ENCODE peak calls at places on chromosome 18, in nine cellular contexts. E is heart left ventricle, L is cardiac muscle cell, J is SK-N-SH, O is brain microvascular endothelial cell, Z is AG10803, R is A549, F is pancreas, Q is fibroblast of pulmonary artery. A is an unnamed sample.

GRCh38 chr18:36850527-36851201 is 21.7 kb downstream of the KIAA1328 start:
- DNase-seq in Q (peak; percentile 89), Z (peak; percentile 90), F (no peak), L (peak; percentile 86), J (no peak), E (no peak), O (peak; percentile 94), R (peak; percentile 50), A (peak; percentile 72)

GRCh38 chr18:48563027-48563426 is 24.2 kb downstream of the CTIF start:
- DNase-seq in Z (peak; percentile 78), E (no peak), J (no peak), F (no peak), O (peak; percentile 77), Q (peak; percentile 75), R (peak; percentile 16), L (peak; percentile 64), A (no peak)

GRCh38 chr18:48777026-48777736 is 173.6 kb downstream of the SMAD7 start:
- DNase-seq in F (peak; percentile 21), J (peak; percentile 90), O (peak; percentile 36), Z (peak; percentile 25), Q (peak; percentile 56), L (peak; percentile 57), E (peak; percentile 70), R (peak; percentile 42), A (no peak)

GRCh38 chr18:44801796-44802195 is 121.1 kb downstream of the SETBP1 start:
- DNase-seq in O (no peak), J (no peak), L (no peak), F (no peak), E (no peak), R (no peak), Q (no peak), Z (no peak), A (no peak)

GRCh38 chr18:10579079-10579867 is 53.4 kb downstream of the NAPG start:
- DNase-seq in Q (peak; percentile 47), Z (peak; percentile 69), R (peak; percentile 7), E (no peak), O (peak; percentile 47), J (no peak), L (peak; percentile 34), F (no peak), A (no peak)

GRCh38 chr18:22167471-22168151 is 1.8 kb upstream of the GATA6 start:
- DNase-seq in L (peak; percentile 71), J (peak; percentile 40), Q (peak; percentile 66), F (no peak), E (no peak), R (peak; percentile 37), Z (no peak), O (no peak), A (no peak)

GRCh38 chr18:50776383-50776782 is 43.4 kb downstream of the MRO start:
- DNase-seq in L (no peak), E (no peak), R (no peak), Z (no peak), Q (no peak), O (no peak), J (no peak), F (no peak), A (no peak)

GRCh38 chr18:36589857-36590543 is 238.8 kb downstream of the TPGS2 start:
- DNase-seq in F (no peak), R (no peak), J (no peak), E (no peak), O (no peak), Z (peak; percentile 67), Q (no peak), L (no peak), A (no peak)

GRCh38 chr18:5582849-5583667 is 39.3 kb upstream of the EPB41L3 start:
- DNase-seq in E (peak; percentile 20), Q (peak; percentile 54), J (no peak), O (peak; percentile 79), F (no peak), L (peak; percentile 47), R (no peak), Z (no peak), A (no peak)

GRCh38 chr18:36142751-36143150 is 13.1 kb downstream of the ELP2 start:
- DNase-seq in Q (no peak), R (no peak), O (no peak), F (no peak), Z (no peak), L (no peak), E (no peak), J (no peak), A (no peak)

GRCh38 chr18:644395-645004 is 13.0 kb upstream of the TYMS start:
- DNase-seq in O (no peak), F (no peak), E (no peak), L (no peak), Q (no peak), R (no peak), Z (no peak), J (no peak), A (no peak)

GRCh38 chr18:50286391-50287027 is 983 bp downstream of the CXXC1 start:
- DNase-seq in J (peak; percentile 73), Q (no peak), Z (peak; percentile 32), E (no peak), R (peak; percentile 37), L (peak; percentile 32), O (no peak), F (no peak), A (no peak)

GRCh38 chr18:9987355-9987754 is 73.5 kb downstream of the VAPA start:
- DNase-seq in E (no peak), R (no peak), L (peak; percentile 69), Q (peak; percentile 24), F (no peak), O (no peak), Z (no peak), J (no peak), A (no peak)

GRCh38 chr18:26575865-26576217 is 27.5 kb upstream of the KCTD1 start:
- DNase-seq in O (no peak), E (no peak), Z (no peak), R (no peak), Q (no peak), L (no peak), J (no peak), F (no peak), A (no peak)

GRCh38 chr18:24153397-24153796 is 14.5 kb downstream of the CABYR start:
- DNase-seq in O (no peak), F (no peak), J (no peak), R (no peak), L (no peak), Q (no peak), E (no peak), Z (no peak), A (no peak)

GRCh38 chr18:48338915-48339314 is 70.3 kb downstream of the ZBTB7C start:
- DNase-seq in R (no peak), F (no peak), J (no peak), E (no peak), Q (no peak), O (no peak), Z (no peak), L (no peak), A (no peak)

DNA sequence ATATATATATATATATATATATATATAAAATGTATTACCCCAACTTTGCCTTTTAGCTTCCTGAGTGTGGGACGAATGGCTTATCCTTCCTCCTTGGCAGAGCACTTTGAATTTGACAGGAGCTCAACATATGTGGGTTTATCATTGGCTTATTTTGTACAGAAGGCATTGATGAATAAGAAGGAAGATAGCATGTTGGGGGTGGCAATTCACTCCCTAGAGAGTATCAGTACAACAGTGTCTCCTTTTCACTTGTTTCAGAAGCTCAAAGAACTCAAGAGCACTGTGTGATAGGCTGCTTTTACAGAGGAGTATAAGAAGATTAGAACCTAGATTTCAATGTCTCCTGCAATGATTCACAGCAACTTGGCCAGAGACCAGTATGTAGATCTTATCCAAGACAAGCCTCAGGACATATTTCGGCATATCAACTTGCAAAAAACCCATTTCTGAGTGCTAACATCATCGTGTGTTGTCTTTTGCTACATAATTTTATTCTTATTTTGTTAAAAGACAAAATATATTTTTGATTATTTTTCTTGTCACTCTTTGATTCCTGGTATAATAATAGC is 345.8 kb downstream of the SOCS6 start:
- DNase-seq in L (peak; percentile 21), Z (no peak), R (no peak), E (no peak), O (no peak), Q (peak; percentile 20), J (no peak), F (no peak), A (no peak)
- H3K4me3 ChIP-seq in L (no peak overlapping the region), Z (no peak overlapping the region), R (no peak overlapping the region), E (no peak overlapping the region), O (no peak overlapping the region), Q (no peak overlapping the region), J (no peak overlapping the region), F (no peak overlapping the region), A (no peak overlapping the region)

GRCh38 chr18:40415224-40415791 is 1539.7 kb upstream of the PIK3C3 start:
- DNase-seq in J (no peak), L (no peak), F (no peak), R (no peak), E (no peak), Z (no peak), Q (no peak), O (no peak), A (no peak)
- TF ChIP-seq CTCF in J (no peak), L (no peak), F (no peak), R (no peak), E (no peak), Z (no peak), Q (no peak), O (no peak), A (no peak)

DNA sequence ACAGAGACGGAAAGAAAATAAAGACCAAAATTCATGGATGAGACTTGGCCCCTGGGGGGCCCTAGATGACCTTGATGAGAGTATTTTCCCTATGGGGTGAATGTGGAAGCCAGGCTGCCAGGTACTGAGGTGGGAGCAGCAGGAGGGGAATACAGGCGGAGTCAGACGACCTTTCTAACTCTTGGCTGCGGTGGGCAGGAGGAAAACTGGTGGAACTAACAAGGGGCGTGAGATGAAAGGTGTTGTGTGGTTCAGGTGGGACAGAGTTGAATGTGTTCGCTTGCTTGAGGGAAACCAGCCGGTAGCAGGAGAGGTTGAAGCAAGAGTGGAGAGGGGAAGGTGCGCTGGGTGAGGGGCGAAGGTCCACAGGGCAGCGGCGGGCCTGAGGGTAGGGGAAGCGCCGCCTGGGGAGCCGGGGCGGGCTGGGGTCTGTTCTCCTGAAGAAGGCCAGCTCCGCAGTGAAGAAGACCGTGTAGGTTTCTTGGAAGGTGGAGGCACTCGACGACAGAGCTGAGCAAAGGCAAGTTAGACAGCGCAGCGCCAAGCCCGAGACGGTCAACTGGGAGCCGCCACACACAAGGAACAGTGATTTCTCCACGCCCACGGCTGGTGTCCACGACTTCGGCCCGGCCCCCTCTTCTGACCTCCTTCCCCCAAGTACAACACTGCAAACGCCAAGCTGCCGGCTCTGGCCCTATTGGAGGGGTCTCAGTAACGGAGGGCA is 61.7 kb downstream of the GNAL start:
- DNase-seq in Q (no peak), E (no peak), R (no peak), L (no peak), F (no peak), Z (no peak), O (no peak), J (no peak), A (no peak)
- H3K4me3 ChIP-seq in Q (no peak overlapping the region), E (no peak overlapping the region), R (no peak overlapping the region), L (no peak overlapping the region), F (no peak overlapping the region), Z (no peak overlapping the region), O (no peak overlapping the region), J (no peak overlapping the region), A (no peak overlapping the region)

DNA sequence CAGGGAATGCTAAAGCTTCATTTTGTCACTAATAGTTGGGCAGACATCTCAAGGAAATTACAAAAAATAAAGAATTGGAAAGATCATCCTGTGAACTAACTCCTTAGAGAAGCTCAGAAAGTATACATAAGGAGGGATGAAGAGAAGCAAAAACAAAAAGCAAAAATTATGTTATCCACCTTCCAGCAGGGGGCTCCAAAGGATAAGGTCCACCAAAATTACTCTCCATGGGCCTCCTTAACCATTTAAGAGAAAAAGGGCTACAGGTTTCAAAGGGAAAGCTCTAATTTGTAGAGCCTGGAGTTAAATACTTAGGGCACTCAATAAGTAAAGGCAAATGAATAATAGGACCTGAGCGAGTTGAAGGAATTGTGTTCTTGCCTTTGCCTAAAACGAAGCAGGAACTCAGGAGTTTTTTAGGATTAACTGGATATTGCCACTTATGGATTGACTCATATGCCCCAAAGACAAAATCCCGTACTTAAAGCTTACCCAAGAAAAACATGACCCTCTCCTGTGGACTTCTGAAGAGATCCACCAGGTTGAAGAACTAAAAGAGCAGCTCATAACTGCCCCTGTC is 1167.9 kb downstream of the DSC3 start:
- DNase-seq in R (peak; percentile 27), L (peak; percentile 70), E (no peak), O (no peak), Q (peak; percentile 66), F (no peak), J (peak; percentile 23), Z (peak; percentile 13), A (peak; percentile 11)
- TF ChIP-seq CTCF in R (peak; percentile 29), L (peak; percentile 58), E (no peak), O (peak; percentile 58), Q (peak; percentile 56), F (peak; percentile 17), J (peak; percentile 68), Z (peak; percentile 36), A (peak; percentile 44)